ENCODE peak calls at places on chromosomes 7 and 10, in ten cellular contexts. W, V, U, B, F, H, L, K, G and I are unnamed samples.

GRCh38 chr7:25314094-25314708 is 85.9 kb upstream of the NPVF start:
- DNase-seq in G (no peak), H (no peak), V (no peak), L (no peak), B (no peak), F (no peak), U (no peak), K (peak; percentile 42), W (no peak), I (no peak)

GRCh38 chr7:23246540-23246939 is at the start of gene GPNMB:
- DNase-seq in H (no peak), W (peak; percentile 98), V (no peak), K (peak; percentile 14), G (peak; percentile 61), F (no peak), U (peak; percentile 88), L (peak; percentile 90), B (no peak), I (peak; percentile 100)

GRCh38 chr10:117364121-117364960 is 10.9 kb downstream of the PDZD8 start:
- DNase-seq in V (no peak), B (no peak), F (no peak), K (no peak), G (no peak), W (no peak), U (peak; percentile 37), H (no peak), L (peak; percentile 52), I (no peak)

GRCh38 chr7:120991570-120991969 is 3.1 kb downstream of the CPED1 start:
- DNase-seq in H (no peak), G (no peak), W (no peak), K (no peak), U (peak; percentile 76), F (no peak), L (peak; percentile 82), B (no peak), V (no peak), I (no peak)

GRCh38 chr7:83832009-83832408 is 183.1 kb upstream of the SEMA3E start:
- DNase-seq in H (no peak), F (no peak), G (no peak), V (no peak), L (no peak), W (no peak), U (no peak), K (no peak), B (no peak), I (no peak)

GRCh38 chr10:22638863-22639262 is 75.5 kb downstream of the PIP4K2A start:
- DNase-seq in K (no peak), B (no peak), V (no peak), F (no peak), W (no peak), U (no peak), L (no peak), H (no peak), G (no peak), I (no peak)

GRCh38 chr7:128400566-128400965 is 9.2 kb downstream of the IMPDH1 start:
- DNase-seq in L (no peak), U (no peak), K (no peak), H (no peak), F (no peak), W (no peak), B (no peak), G (no peak), V (no peak), I (no peak)

GRCh38 chr7:112990619-112991018 is 96.0 kb downstream of the GPR85 start:
- DNase-seq in B (no peak), K (no peak), F (no peak), L (peak; percentile 71), U (peak; percentile 65), G (no peak), H (no peak), V (no peak), W (no peak), I (no peak)

GRCh38 chr10:95646160-95646559 is 10.4 kb downstream of the ALDH18A1 start:
- DNase-seq in U (no peak), L (no peak), F (no peak), B (no peak), H (no peak), W (no peak), K (no peak), G (no peak), V (no peak), I (no peak)

GRCh38 chr7:140225562-140226249 is 48.9 kb upstream of the KDM7A start:
- DNase-seq in G (no peak), K (no peak), V (no peak), F (no peak), H (no peak), L (no peak), U (no peak), B (no peak), W (peak; percentile 78), I (peak; percentile 92)

GRCh38 chr7:25565949-25566348 is 337.7 kb upstream of the NPVF start:
- DNase-seq in F (peak; percentile 47), G (peak; percentile 60), H (peak; percentile 46), L (peak; percentile 64), B (peak; percentile 57), U (peak; percentile 63), W (peak; percentile 55), K (peak; percentile 82), V (peak; percentile 10), I (peak; percentile 81)

GRCh38 chr10:82882722-82883121 is 1007.7 kb downstream of the NRG3 start:
- DNase-seq in U (no peak), K (no peak), B (no peak), G (no peak), H (no peak), F (no peak), L (no peak), W (no peak), V (no peak), I (no peak)

GRCh38 chr7:103637726-103638125 is 191.7 kb upstream of the SLC26A5 start:
- DNase-seq in H (no peak), V (no peak), B (no peak), U (peak; percentile 67), F (no peak), W (no peak), G (peak; percentile 13), K (no peak), L (peak; percentile 62), I (no peak)

GRCh38 chr7:38524786-38525185 is 106.4 kb downstream of the AMPH start:
- DNase-seq in B (no peak), H (no peak), W (no peak), U (no peak), L (peak; percentile 23), V (peak; percentile 2), G (no peak), F (no peak), K (no peak), I (no peak)

GRCh38 chr10:99983280-99983988 is 26.3 kb downstream of the DNMBP start:
- DNase-seq in H (no peak), L (peak; percentile 91), U (peak; percentile 91), W (no peak), K (peak; percentile 53), B (no peak), V (no peak), G (no peak), F (no peak), I (no peak)

GRCh38 chr7:36155811-36156361 is 2.8 kb downstream of the EEPD1 start:
- DNase-seq in W (no peak), K (peak; percentile 82), G (no peak), L (peak; percentile 67), H (no peak), F (peak; percentile 45), U (no peak), B (no peak), V (peak; percentile 11), I (no peak)

GRCh38 chr10:91208645-91209044 is 11.8 kb upstream of the PCGF5 start:
- DNase-seq in F (no peak), V (no peak), B (no peak), L (no peak), W (no peak), G (no peak), U (no peak), K (no peak), H (no peak), I (no peak)

GRCh38 chr7:3518546-3518945 is 217.5 kb downstream of the SDK1 start:
- DNase-seq in F (no peak), V (no peak), U (no peak), B (no peak), K (no peak), L (no peak), H (no peak), G (no peak), W (no peak), I (no peak)

GRCh38 chr10:78944658-78945333 is 124.0 kb upstream of the ZMIZ1 start:
- DNase-seq in W (peak; percentile 31), K (no peak), G (no peak), B (no peak), V (no peak), L (peak; percentile 99), H (no peak), U (peak; percentile 88), F (no peak), I (no peak)

GRCh38 chr7:42144253-42145002 is 92.6 kb downstream of the GLI3 start:
- DNase-seq in W (no peak), U (no peak), K (no peak), V (no peak), F (no peak), G (no peak), B (no peak), L (peak; percentile 78), H (no peak), I (no peak)

GRCh38 chr10:3987142-3987974 is 202.3 kb upstream of the KLF6 start:
- DNase-seq in V (no peak), L (peak; percentile 63), U (peak; percentile 73), B (no peak), G (no peak), K (no peak), F (no peak), H (no peak), W (no peak), I (peak; percentile 2)

GRCh38 chr7:129471402-129471827 is 30.9 kb upstream of the SMKR1 start:
- DNase-seq in W (no peak), K (no peak), V (no peak), B (no peak), L (no peak), G (no peak), H (no peak), U (no peak), F (no peak), I (no peak)

GRCh38 chr10:91495402-91495801 is 85.3 kb downstream of the HECTD2 start:
- DNase-seq in H (no peak), G (no peak), L (no peak), U (peak; percentile 4), V (no peak), B (no peak), K (no peak), W (no peak), F (no peak), I (no peak)

GRCh38 chr10:117342638-117343037 is 32.6 kb downstream of the PDZD8 start:
- DNase-seq in G (peak; percentile 62), F (no peak), L (peak; percentile 40), H (no peak), V (no peak), B (no peak), W (peak; percentile 56), K (no peak), U (peak; percentile 92), I (peak; percentile 11)

GRCh38 chr7:28623863-28624262 is 211.5 kb downstream of the CREB5 start:
- DNase-seq in L (no peak), B (no peak), H (no peak), K (peak; percentile 40), U (no peak), W (no peak), V (no peak), G (peak; percentile 38), F (no peak), I (no peak)

GRCh38 chr10:45410807-45411606 is 37.0 kb downstream of the ALOX5 start:
- DNase-seq in L (no peak), W (peak; percentile 62), V (no peak), B (no peak), F (no peak), U (no peak), K (no peak), G (no peak), H (no peak), I (no peak)

GRCh38 chr10:48708144-48708543 is 23.5 kb downstream of the WDFY4 start:
- DNase-seq in B (no peak), G (no peak), L (peak; percentile 8), W (peak; percentile 9), H (no peak), U (peak; percentile 12), V (no peak), F (peak; percentile 13), K (no peak), I (no peak)

GRCh38 chr10:110411047-110411410 is 86.7 kb upstream of the DUSP5 start:
- DNase-seq in F (no peak), H (no peak), L (peak; percentile 88), G (peak; percentile 69), V (no peak), B (no peak), W (no peak), K (no peak), U (peak; percentile 84), I (no peak)